ENCODE peak calls at places on chromosomes 4 and X, in ten cellular contexts. C, U, P, R, B, O, T, K, G and Z are unnamed samples.

GRCh38 chr4:25065901-25066610 is 35.3 kb upstream of the LGI2 start:
- DNase-seq in T (no peak), K (no peak), B (no peak), O (peak; percentile 73), C (no peak), U (no peak), P (no peak), G (no peak), R (no peak), Z (no peak)

GRCh38 chr4:26404597-26405323 is 83.9 kb downstream of the RBPJ start:
- DNase-seq in P (no peak), G (no peak), R (no peak), B (no peak), U (no peak), T (no peak), C (no peak), K (no peak), O (no peak), Z (no peak)

GRCh38 chr4:20281453-20281852 is 29.7 kb downstream of the SLIT2 start:
- DNase-seq in R (no peak), C (no peak), G (no peak), B (no peak), O (no peak), U (no peak), P (no peak), K (no peak), T (no peak), Z (no peak)

GRCh38 chr4:93730760-93731159 is 97.8 kb upstream of the ATOH1 start:
- DNase-seq in O (no peak), B (peak; percentile 56), R (peak; percentile 44), C (no peak), G (no peak), T (no peak), P (no peak), K (no peak), U (no peak), Z (no peak)

GRCh38 chrX:109393859-109394258 is 88.0 kb downstream of the GUCY2F start:
- DNase-seq in O (peak; percentile 2), R (no peak), G (no peak), U (no peak), C (peak; percentile 19), T (no peak), P (peak; percentile 4), B (no peak), K (no peak), Z (no peak)

GRCh38 chr4:175054980-175055379 is 136.8 kb downstream of the ADAM29 start:
- DNase-seq in O (no peak), C (no peak), T (no peak), K (no peak), P (peak; percentile 10), B (no peak), R (no peak), U (no peak), G (no peak), Z (no peak)

GRCh38 chr4:3009422-3009821 is 46.1 kb downstream of the GRK4 start:
- DNase-seq in G (no peak), O (peak; percentile 16), C (no peak), U (no peak), T (no peak), K (peak; percentile 11), R (peak; percentile 32), B (no peak), P (peak; percentile 29), Z (no peak)

GRCh38 chr4:101555341-101555880 is 208.1 kb upstream of the PPP3CA start:
- DNase-seq in K (no peak), O (no peak), T (no peak), G (no peak), U (no peak), R (no peak), C (no peak), B (no peak), P (no peak), Z (no peak)

GRCh38 chrX:31245714-31246113 is 173.9 kb upstream of the FTHL17 start:
- DNase-seq in C (no peak), B (no peak), T (no peak), P (no peak), R (no peak), G (no peak), O (no peak), K (no peak), U (no peak), Z (no peak)

GRCh38 chr4:126604273-126604867 is 1028.4 kb upstream of the INTU start:
- DNase-seq in G (no peak), P (peak; percentile 19), R (no peak), O (peak; percentile 63), K (peak; percentile 1), U (no peak), C (peak; percentile 38), B (no peak), T (no peak), Z (peak; percentile 37)

GRCh38 chrX:132090370-132091152 is 37.3 kb downstream of the FRMD7 start:
- DNase-seq in B (no peak), O (no peak), G (no peak), C (no peak), U (no peak), P (no peak), R (no peak), T (no peak), K (no peak), Z (no peak)

GRCh38 chrX:82466994-82467393 is 1041.1 kb upstream of the POU3F4 start:
- DNase-seq in T (no peak), U (no peak), R (no peak), G (no peak), O (no peak), K (no peak), B (no peak), P (no peak), C (no peak), Z (no peak)

GRCh38 chrX:124230573-124231300 is 101.7 kb upstream of the TEX13D start:
- DNase-seq in O (no peak), B (no peak), T (no peak), U (no peak), K (no peak), G (no peak), P (no peak), C (no peak), R (no peak), Z (no peak)

GRCh38 chrX:123846598-123847038 is 13.2 kb upstream of the XIAP start:
- DNase-seq in C (peak; percentile 80), R (no peak), U (no peak), T (no peak), P (no peak), K (no peak), O (peak; percentile 39), G (no peak), B (no peak), Z (no peak)

GRCh38 chr4:184097240-184097619 is 120.4 kb downstream of the ENPP6 start:
- DNase-seq in C (no peak), B (peak; percentile 88), P (no peak), T (no peak), U (no peak), R (no peak), K (no peak), O (no peak), G (peak; percentile 50), Z (no peak)
- H3K4me3 ChIP-seq in C (no peak overlapping the region), B (peak overlapping the region; percentile 21), P (no peak overlapping the region), T (peak overlapping the region; percentile 37), U (no peak overlapping the region), R (no peak overlapping the region), K (no peak overlapping the region), O (no peak overlapping the region), G (no peak overlapping the region), Z (peak overlapping the region; percentile 23)

GRCh38 chrX:10971759-10972158 is 139.4 kb upstream of the HCCS start:
- DNase-seq in R (no peak), B (no peak), K (no peak), U (no peak), G (no peak), O (no peak), T (no peak), C (no peak), P (no peak), Z (no peak)

GRCh38 chrX:10971176-10971575 is 140.0 kb upstream of the HCCS start:
- DNase-seq in U (no peak), B (no peak), O (no peak), T (no peak), R (no peak), G (no peak), C (no peak), P (no peak), K (no peak), Z (no peak)

GRCh38 chrX:10972731-10973130 is 138.4 kb upstream of the HCCS start:
- DNase-seq in R (no peak), K (no peak), P (no peak), C (no peak), B (no peak), T (no peak), G (no peak), O (peak; percentile 6), U (no peak), Z (no peak)

GRCh38 chrX:10979956-10980355 is 131.2 kb upstream of the HCCS start:
- DNase-seq in P (no peak), B (no peak), R (no peak), K (no peak), O (no peak), T (no peak), C (no peak), G (no peak), U (no peak), Z (no peak)

DNA sequence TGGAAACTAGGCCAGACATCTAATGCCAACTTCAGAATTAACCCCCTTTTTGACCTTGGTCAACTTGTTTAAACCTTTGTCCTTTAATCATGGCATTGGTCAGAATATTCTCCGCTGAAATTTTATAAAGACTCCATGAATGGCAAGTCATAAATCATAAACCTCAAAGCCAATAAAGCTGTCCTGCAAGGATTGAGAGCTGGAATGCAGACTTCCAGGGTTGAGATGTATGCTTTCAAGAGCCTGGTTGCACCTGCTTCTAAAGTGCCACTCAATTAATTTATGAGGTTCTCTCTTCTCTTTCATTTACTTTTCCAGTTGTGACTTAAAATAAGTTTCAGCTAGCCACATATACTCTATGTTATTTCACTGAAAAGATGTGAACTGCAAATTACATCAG is 136.2 kb upstream of the HCCS start:
- DNase-seq in G (no peak), U (no peak), C (no peak), T (no peak), O (no peak), R (no peak), K (no peak), P (no peak), B (no peak), Z (no peak)
- TF ChIP-seq CTCF in G (no peak), U (no peak), C (no peak), T (no peak), O (no peak), R (no peak), K (no peak), P (no peak), B (no peak), Z (no peak)

DNA sequence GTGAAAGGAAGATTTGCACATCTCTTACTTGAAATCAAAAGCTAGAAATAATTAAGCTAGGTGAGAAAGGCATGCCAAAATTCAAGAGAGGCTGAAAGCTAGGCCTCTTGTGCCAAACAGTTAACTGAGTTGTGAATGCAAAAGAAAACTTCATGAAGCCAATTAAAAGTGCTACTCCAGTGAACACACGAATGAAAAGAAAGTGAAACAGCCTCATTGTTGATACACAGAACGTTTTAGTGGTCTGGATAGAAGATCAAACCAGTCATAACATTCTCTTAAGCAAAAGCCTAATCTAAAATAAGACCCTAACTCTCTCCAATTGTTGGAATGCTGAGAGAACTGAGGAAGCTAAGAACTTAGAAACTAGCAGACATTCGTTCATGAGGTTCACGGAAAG is 122.3 kb downstream of the UNC5C start:
- DNase-seq in R (no peak), C (no peak), K (no peak), P (no peak), T (no peak), O (no peak), U (no peak), G (no peak), B (no peak), Z (no peak)
- H3K4me3 ChIP-seq in R (no peak overlapping the region), C (no peak overlapping the region), K (no peak overlapping the region), P (no peak overlapping the region), T (no peak overlapping the region), O (no peak overlapping the region), U (no peak overlapping the region), G (no peak overlapping the region), B (no peak overlapping the region), Z (no peak overlapping the region)

GRCh38 chr4:28686618-28687017 is 1826.0 kb downstream of the STIM2 start:
- DNase-seq in T (no peak), B (no peak), U (peak; percentile 34), O (peak; percentile 33), C (peak; percentile 60), K (peak; percentile 3), P (peak; percentile 24), R (peak; percentile 42), G (peak; percentile 7), Z (no peak)
- TF ChIP-seq CTCF in T (no peak), B (no peak), U (peak; percentile 65), O (peak; percentile 54), C (peak; percentile 70), K (peak; percentile 8), P (peak; percentile 68), R (peak; percentile 23), G (peak; percentile 48), Z (no peak)